ENCODE peak calls at places on chromosomes 2 and 18, in five cellular contexts. Q is K562, O is suprapubic skin, T is transverse colon, N is ovary. H is an unnamed sample. For H3K27me3, the result is how much of the 10 kb centered on the place peaks cover.

GRCh38 chr2:195038158-195038557 is 618.9 kb upstream of the SLC39A10 start:
- DNase-seq in Q (no peak), O (no peak), T (no peak), N (no peak), H (no peak)

GRCh38 chr2:170685591-170685990 is 29.5 kb upstream of the SP5 start:
- DNase-seq in Q (no peak), O (no peak), T (no peak), N (no peak), H (no peak)

GRCh38 chr2:61437170-61437569 is 33.7 kb downstream of the USP34 start:
- DNase-seq in Q (no peak), O (no peak), T (no peak), N (no peak), H (no peak)

GRCh38 chr2:42052702-42053481 is 5.1 kb downstream of the PKDCC start:
- DNase-seq in Q (peak), O (no peak), T (no peak), N (peak), H (no peak)

GRCh38 chr2:108965540-108966299 is 23.3 kb downstream of the EDAR start:
- DNase-seq in Q (no peak), O (peak), T (no peak), N (no peak), H (no peak)

GRCh38 chr2:144162652-144163051 is 357.3 kb downstream of the ZEB2 start:
- DNase-seq in Q (no peak), O (no peak), T (peak), N (no peak), H (no peak)

GRCh38 chr2:212554233-212554632 is 15.6 kb upstream of the ERBB4 start:
- DNase-seq in Q (no peak), O (no peak), T (no peak), N (no peak), H (no peak)

GRCh38 chr18:43571078-43571689 is 293.9 kb upstream of the SYT4 start:
- DNase-seq in Q (peak), O (no peak), T (no peak), N (no peak), H (peak)

GRCh38 chr18:24492445-24492844 is 32.0 kb downstream of the HRH4 start:
- DNase-seq in Q (no peak), O (no peak), T (peak), N (no peak), H (no peak)

GRCh38 chr2:233047206-233047605 is 12.9 kb upstream of the INPP5D start:
- DNase-seq in Q (no peak), O (peak), T (no peak), N (no peak), H (no peak)

GRCh38 chr2:128628996-128629395 is 310.3 kb upstream of the HS6ST1 start:
- DNase-seq in Q (no peak), O (peak), T (no peak), N (peak), H (no peak)

GRCh38 chr18:79001001-79001400 is 21.4 kb downstream of the SALL3 start:
- DNase-seq in Q (no peak), O (no peak), T (no peak), N (no peak), H (no peak)

GRCh38 chr2:126825306-126825705 is 73.4 kb upstream of the TEX51 start:
- DNase-seq in Q (no peak), O (no peak), T (no peak), N (no peak), H (no peak)

GRCh38 chr18:80009661-80010550 is 21.5 kb upstream of the TXNL4A start:
- DNase-seq in Q (peak), O (no peak), T (peak), N (peak), H (no peak)

GRCh38 chr2:15260196-15260595 is 300.9 kb downstream of the NBAS start:
- DNase-seq in Q (no peak), O (no peak), T (no peak), N (no peak), H (no peak)

GRCh38 chr2:11665510-11666362 is 4.3 kb downstream of the NTSR2 start:
- DNase-seq in Q (no peak), O (no peak), T (no peak), N (no peak), H (no peak)

GRCh38 chr2:45131587-45131986 is 122.3 kb upstream of the SIX2 start:
- DNase-seq in Q (no peak), O (no peak), T (no peak), N (no peak), H (no peak)

GRCh38 chr2:30756051-30756719 is 51.1 kb downstream of the CAPN13 start:
- DNase-seq in Q (peak), O (peak), T (no peak), N (no peak), H (no peak)

GRCh38 chr18:58567453-58568196 is 61.3 kb downstream of the ALPK2 start:
- DNase-seq in Q (no peak), O (peak), T (no peak), N (no peak), H (peak)

GRCh38 chr2:183780072-183780471 is 655.8 kb downstream of the NUP35 start:
- DNase-seq in Q (no peak), O (no peak), T (no peak), N (no peak), H (no peak)

GRCh38 chr2:239012228-239012627 is 164.3 kb downstream of the TWIST2 start:
- DNase-seq in Q (no peak), O (no peak), T (no peak), N (peak), H (no peak)

GRCh38 chr2:62570861-62571698 is 65.1 kb upstream of the TMEM17 start:
- DNase-seq in Q (no peak), O (no peak), T (peak), N (no peak), H (no peak)

GRCh38 chr2:140808816-140809215 is 1322.0 kb downstream of the LRP1B start:
- DNase-seq in Q (no peak), O (no peak), T (no peak), N (no peak), H (no peak)

GRCh38 chr2:29238497-29238896 is 123.3 kb downstream of the CLIP4 start:
- DNase-seq in Q (peak), O (peak), T (no peak), N (no peak), H (no peak)

GRCh38 chr18:74373428-74373827 is 57.8 kb downstream of the C18orf63 start:
- DNase-seq in Q (no peak), O (no peak), T (no peak), N (no peak), H (no peak)

GRCh38 chr18:32468147-32468845 is 2.4 kb downstream of the GAREM1 start:
- DNase-seq in Q (no peak), O (no peak), T (no peak), N (no peak), H (no peak)

GRCh38 chr2:147846382-147847081 is 1.7 kb downstream of the ACVR2A start:
- DNase-seq in Q (no peak), O (no peak), T (no peak), N (no peak), H (no peak)

GRCh38 chr2:156099382-156099781 is 233.1 kb downstream of the NR4A2 start:
- DNase-seq in Q (no peak), O (no peak), T (no peak), N (no peak), H (no peak)

GRCh38 chr2:55439101-55439397 is 19.4 kb upstream of the CCDC88A start:
- DNase-seq in Q (no peak), O (no peak), T (no peak), N (no peak), H (no peak)

GRCh38 chr2:20443276-20443920 is 3.5 kb upstream of the RHOB start:
- DNase-seq in Q (peak), O (peak), T (peak), N (no peak), H (peak)
- TF ChIP-seq POLR2A in Q (no peak), O (no peak), T (no peak), N (no peak), H (no peak)

GRCh38 chr2:236167297-236168109 is 683 bp downstream of the GBX2 start:
- DNase-seq in Q (peak), O (no peak), T (no peak), N (no peak), H (no peak)
- H3K27me3 ChIP-seq in Q (under half), O (half or more), T (half or more), N (under half), H (under half)

GRCh38 chr18:711693-712400 is 583 bp downstream of the ENOSF1 start:
- DNase-seq in Q (peak), O (peak), T (peak), N (peak), H (peak)
- TF ChIP-seq EP300 in Q (peak), O (no peak), T (no peak), N (no peak), H (peak)

GRCh38 chr2:222566229-222566628 is 89.7 kb downstream of the FARSB start:
- DNase-seq in Q (no peak), O (no peak), T (no peak), N (no peak), H (no peak)

GRCh38 chr2:222563319-222563718 is 92.6 kb downstream of the FARSB start:
- DNase-seq in Q (no peak), O (no peak), T (no peak), N (no peak), H (no peak)

GRCh38 chr2:222561151-222561550 is 94.7 kb downstream of the FARSB start:
- DNase-seq in Q (no peak), O (no peak), T (no peak), N (no peak), H (no peak)

DNA sequence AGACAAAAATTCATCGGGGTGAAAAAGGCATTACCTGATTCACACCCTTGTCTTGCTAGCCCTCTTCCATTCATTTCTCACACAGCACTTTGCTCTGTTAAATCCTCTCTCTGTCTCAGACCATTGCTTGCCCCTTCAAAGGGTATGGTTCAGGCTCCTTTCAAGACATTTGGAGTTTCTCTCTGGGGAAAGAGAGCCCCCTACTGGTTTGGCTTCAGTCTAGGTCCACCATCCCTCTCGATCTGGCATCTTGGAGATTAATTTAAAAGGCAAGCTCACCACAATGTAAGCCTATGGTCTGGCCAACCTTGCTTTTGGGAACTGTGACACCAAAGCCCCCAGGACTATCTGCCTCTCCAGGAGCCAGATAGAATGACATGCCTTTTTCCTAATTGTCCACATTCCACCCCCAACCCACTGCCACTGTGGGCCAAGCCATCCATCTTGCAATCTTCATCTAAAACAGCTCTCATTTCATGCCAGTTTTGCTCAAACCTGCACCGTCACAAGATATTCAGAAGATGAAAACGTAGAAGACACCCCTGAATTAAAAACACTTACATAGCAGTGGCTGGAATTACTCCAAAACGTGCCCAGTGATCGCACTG is 94.0 kb downstream of the FARSB start:
- DNase-seq in Q (peak), O (no peak), T (peak), N (no peak), H (no peak)
- TF ChIP-seq POLR2A in Q (peak), O (no peak), T (no peak), N (no peak), H (no peak)

DNA sequence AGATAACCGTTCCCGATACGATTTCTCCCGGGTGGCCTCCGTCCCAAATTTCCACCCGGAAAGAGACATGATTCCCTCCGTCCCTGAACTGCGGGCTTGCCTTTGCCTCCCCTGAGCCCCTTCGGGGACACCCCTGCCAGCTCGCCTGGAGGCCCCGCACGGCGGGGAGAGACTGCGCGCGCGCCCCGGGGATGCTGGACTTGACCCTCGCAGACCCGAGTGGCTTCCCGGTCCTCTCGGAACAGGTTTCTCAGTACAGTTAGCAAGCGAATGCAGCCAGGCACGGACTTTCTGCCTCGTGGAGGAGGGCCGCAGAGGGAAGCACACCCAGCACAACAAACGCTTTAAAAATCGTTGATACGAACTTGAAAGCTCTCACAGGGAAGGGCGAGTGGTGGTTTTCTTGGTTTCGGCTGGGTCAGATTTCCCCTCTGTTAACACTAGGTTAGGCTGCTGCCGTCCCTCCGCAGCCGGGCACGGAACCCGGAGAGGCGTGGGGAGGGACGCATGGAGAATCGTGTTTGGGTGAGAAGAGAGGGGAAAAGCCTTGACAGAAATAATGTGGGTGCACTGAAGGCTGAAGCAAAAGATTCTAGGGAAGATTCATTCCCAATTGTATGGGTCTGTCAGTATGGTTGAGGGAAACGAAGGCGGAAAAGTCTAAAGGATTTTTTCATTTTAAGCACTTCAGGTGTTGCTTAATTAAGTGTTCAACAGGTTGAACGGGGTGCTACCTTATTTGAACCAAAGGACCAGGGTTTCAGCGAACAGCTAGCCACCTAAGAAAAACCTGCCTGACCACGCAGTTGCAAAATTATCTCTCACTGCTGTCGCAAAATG is 916 bp downstream of the TNFRSF11A start:
- DNase-seq in Q (no peak), O (no peak), T (peak), N (no peak), H (no peak)
- H3K27me3 ChIP-seq in Q (under half), O (half or more), T (half or more), N (under half), H (under half)

H was measured in tibial nerve.